ENCODE peak calls at places on chromosomes 13 and 19, in seven cellular contexts. O is stomach, B is HFF-Myc, F is neural crest cell, J is lower leg skin, D is endothelial cell, P is cardiac fibroblast. C is an unnamed sample.
A peak's percentile ranks its signal among the peaks of the same experiment; 100 is the strongest.

GRCh38 chr19:4064073-4064550 is 2.6 kb downstream of the ZBTB7A start:
- DNase-seq in O (no peak), B (no peak), F (no peak), J (no peak), D (no peak), P (peak; percentile 39), C (no peak)

GRCh38 chr19:18443831-18444230 is 5.9 kb upstream of the ISYNA1 start:
- DNase-seq in O (no peak), B (no peak), F (no peak), J (no peak), D (no peak), P (no peak), C (no peak)

GRCh38 chr19:18603255-18603957 is 3.2 kb downstream of the CRLF1 start:
- DNase-seq in O (no peak), B (no peak), F (no peak), J (peak; percentile 83), D (peak; percentile 36), P (peak; percentile 34), C (no peak)

GRCh38 chr19:51830263-51830662 is 35.3 kb downstream of the FPR3 start:
- DNase-seq in O (no peak), B (no peak), F (no peak), J (no peak), D (no peak), P (peak; percentile 46), C (no peak)

GRCh38 chr13:65724261-65724660 is 1505.9 kb downstream of the PCDH9 start:
- DNase-seq in O (no peak), B (peak; percentile 69), F (no peak), J (no peak), D (no peak), P (peak; percentile 84), C (no peak)

GRCh38 chr13:28817204-28817603 is 2.9 kb upstream of the MTUS2 start:
- DNase-seq in O (no peak), B (no peak), F (no peak), J (no peak), D (peak; percentile 12), P (no peak), C (no peak)

GRCh38 chr13:85864963-85865530 is 65.8 kb upstream of the SLITRK6 start:
- DNase-seq in O (no peak), B (no peak), F (no peak), J (no peak), D (peak; percentile 54), P (no peak), C (no peak)

GRCh38 chr19:42229263-42229854 is 9.2 kb downstream of the ZNF526 start:
- DNase-seq in O (no peak), B (no peak), F (no peak), J (no peak), D (no peak), P (no peak), C (no peak)

GRCh38 chr13:41428155-41428554 is 29.2 kb upstream of the RGCC start:
- DNase-seq in O (no peak), B (no peak), F (no peak), J (no peak), D (peak; percentile 16), P (no peak), C (no peak)

GRCh38 chr19:1650627-1651009 is 1.8 kb downstream of the TCF3 start:
- DNase-seq in O (no peak), B (no peak), F (no peak), J (no peak), D (no peak), P (peak; percentile 26), C (no peak)

GRCh38 chr13:45327253-45327954 is 13.6 kb downstream of the TPT1 start:
- DNase-seq in O (no peak), B (no peak), F (no peak), J (no peak), D (no peak), P (no peak), C (no peak)

GRCh38 chr13:22176968-22177545 is 506.2 kb downstream of the FGF9 start:
- DNase-seq in O (no peak), B (no peak), F (no peak), J (no peak), D (no peak), P (no peak), C (no peak)

GRCh38 chr13:113880651-113881611 is 17.1 kb upstream of the GAS6 start:
- DNase-seq in O (no peak), B (no peak), F (no peak), J (peak; percentile 80), D (no peak), P (no peak), C (no peak)

GRCh38 chr19:2507109-2507508 is 31.2 kb downstream of the GADD45B start:
- DNase-seq in O (peak; percentile 65), B (no peak), F (no peak), J (no peak), D (no peak), P (peak; percentile 69), C (peak; percentile 34)

GRCh38 chr13:39910833-39911232 is 255.4 kb downstream of the COG6 start:
- DNase-seq in O (no peak), B (no peak), F (no peak), J (no peak), D (no peak), P (peak; percentile 77), C (no peak)

DNA sequence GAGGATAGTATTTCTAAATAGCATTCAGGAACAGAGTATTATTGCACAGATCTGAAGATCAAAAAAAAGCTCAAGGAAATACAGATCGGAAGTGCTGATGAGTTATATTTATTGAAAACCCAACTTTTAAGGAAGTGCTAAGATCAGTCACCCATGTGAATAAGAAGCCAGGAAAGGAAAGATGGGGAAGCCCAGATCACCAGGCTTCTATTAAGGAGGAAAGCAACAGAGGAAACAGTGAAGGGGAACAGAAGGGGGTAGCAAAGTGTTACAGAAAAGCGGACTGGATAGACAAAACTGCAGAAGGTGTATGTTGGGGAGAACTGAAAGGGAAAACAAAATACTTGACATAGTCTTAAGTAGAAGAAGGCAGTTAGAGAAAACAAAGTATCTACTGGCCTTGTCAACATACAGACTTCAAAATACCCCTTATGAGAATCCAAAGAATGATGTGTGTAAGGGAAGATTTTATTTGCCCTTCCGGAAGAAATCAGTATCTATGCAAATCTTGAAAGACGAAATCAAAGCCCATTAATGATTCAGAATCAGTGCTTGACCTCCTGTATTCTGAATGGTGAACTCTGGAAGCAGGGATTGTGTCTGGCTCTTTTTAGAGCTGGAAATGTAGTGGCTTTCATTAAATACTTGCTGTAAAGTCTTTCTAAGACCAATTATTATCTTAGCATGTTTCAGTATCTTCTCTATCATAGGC is 12.1 kb downstream of the UFM1 start:
- DNase-seq in O (no peak), B (no peak), F (no peak), J (no peak), D (no peak), P (no peak), C (no peak)
- TF ChIP-seq CTCF in O (no peak), B (no peak), F (no peak), J (no peak), D (no peak), P (no peak), C (no peak)

GRCh38 chr19:7617735-7618134 is 11.6 kb downstream of the XAB2 start:
- DNase-seq in O (no peak), B (no peak), F (no peak), J (no peak), D (no peak), P (no peak), C (no peak)
- TF ChIP-seq CTCF in O (no peak), B (no peak), F (no peak), J (no peak), D (no peak), P (no peak), C (no peak)

GRCh38 chr19:15788594-15789270 is 1.3 kb downstream of the OR10H5 start:
- DNase-seq in O (no peak), B (no peak), F (no peak), J (peak; percentile 48), D (no peak), P (no peak), C (no peak)

GRCh38 chr19:15782211-15782610 is 5.2 kb upstream of the OR10H5 start:
- DNase-seq in O (no peak), B (no peak), F (no peak), J (no peak), D (no peak), P (no peak), C (no peak)

GRCh38 chr19:15790096-15790495 is 2.6 kb downstream of the OR10H5 start:
- DNase-seq in O (no peak), B (no peak), F (no peak), J (no peak), D (no peak), P (no peak), C (no peak)

DNA sequence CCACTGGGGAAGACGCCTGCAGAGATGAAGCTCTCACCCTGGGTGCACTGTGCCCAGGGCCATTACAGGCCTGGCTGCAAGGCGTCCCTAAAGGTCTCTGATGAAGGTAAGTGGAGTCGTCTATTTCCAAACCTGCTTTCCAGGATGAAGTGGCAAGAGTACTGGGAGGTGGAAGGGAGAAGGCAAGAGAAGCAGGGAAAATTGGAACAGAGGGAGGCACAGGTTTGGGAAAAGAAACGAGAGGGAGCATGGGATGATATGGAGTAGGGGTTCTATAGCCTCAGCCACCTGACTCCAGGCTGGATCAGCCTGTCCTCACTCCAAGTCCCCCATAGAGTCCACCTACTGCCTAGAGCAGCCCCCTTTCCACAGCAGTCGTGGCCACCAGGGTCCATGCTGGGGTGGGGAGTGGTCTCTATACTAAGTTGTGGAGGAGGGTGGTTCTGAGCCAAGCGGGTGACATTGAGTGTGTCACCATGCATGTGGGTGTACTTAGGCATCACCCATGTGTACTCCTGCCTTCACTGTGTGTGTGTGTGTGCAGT is at the start of gene OR10H5:
- DNase-seq in O (no peak), B (no peak), F (no peak), J (peak; percentile 45), D (no peak), P (no peak), C (no peak)
- TF ChIP-seq CTCF in O (no peak), B (no peak), F (no peak), J (no peak), D (no peak), P (no peak), C (no peak)

DNA sequence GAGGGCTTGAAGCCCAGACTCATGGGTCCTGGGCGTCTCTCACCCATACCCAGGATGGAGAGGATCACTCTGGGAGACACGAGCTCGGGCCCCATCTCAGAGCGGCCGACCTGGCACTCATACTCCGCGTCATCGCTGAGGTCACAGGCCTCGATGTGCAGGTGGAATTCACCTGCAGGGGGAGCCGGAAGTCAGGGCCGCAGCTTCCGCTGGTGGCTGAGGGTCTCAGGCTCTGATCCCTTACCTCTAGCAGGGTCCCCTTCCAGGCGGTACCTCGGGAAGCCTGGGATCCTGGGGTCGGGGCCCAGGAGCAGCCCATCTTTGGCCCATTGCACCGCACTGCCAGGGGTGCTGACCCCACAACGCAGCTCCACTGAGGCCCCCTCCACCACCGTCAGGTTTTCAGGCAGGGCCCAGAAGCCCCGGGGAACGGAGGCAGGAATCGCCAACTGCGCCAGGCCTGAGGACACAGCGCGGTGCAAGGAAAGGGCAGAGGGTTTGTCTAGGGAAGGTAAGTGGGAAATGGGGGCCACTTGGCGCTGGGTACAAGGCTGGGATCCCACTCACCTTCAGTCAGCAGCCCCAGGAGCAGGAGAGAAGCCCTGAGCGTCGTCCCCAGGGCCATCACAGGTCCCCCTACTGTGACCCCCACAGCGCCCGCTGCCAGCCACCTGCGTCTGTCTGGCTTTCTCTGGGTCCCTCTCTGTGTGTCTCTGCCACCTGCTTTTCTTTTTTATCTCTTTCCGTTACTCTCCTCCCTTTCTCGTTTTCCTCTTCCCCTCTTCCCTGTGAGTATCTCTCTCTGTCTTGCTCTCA is 883 bp downstream of the NPHS1 start:
- DNase-seq in O (no peak), B (no peak), F (peak; percentile 22), J (no peak), D (no peak), P (no peak), C (no peak)
- TF ChIP-seq CTCF in O (no peak), B (peak; percentile 12), F (peak; percentile 42), J (no peak), D (no peak), P (no peak), C (peak; percentile 62)

C was measured in progenitor cell of endocrine pancreas.